ENCODE peak calls at places on chromosomes 2 and 18, in five cellular contexts. One of them, this sample, is unnamed.

GRCh38 chr2:238176565-238176964 is 17.8 kb downstream of the ERFE start:
- DNase-seq in GM23338: no peak
- DNase-seq in stimulated activated effector memory CD8-positive, alpha-beta T cell treated with anti-CD3 and anti-CD28 coated beads, Interleukin-12 subunit alpha, Interleukin-12 subunit beta, amount 100 ng/mL, for 72 hours: no peak
- DNase-seq in heart right ventricle: no peak
- DNase-seq in HCT116: no peak
- DNase-seq in this sample: no peak

GRCh38 chr2:61993422-61994024 is 88.0 kb downstream of the COMMD1 start:
- DNase-seq in GM23338: peak
- DNase-seq in stimulated activated effector memory CD8-positive, alpha-beta T cell treated with anti-CD3 and anti-CD28 coated beads, Interleukin-12 subunit alpha, Interleukin-12 subunit beta, amount 100 ng/mL, for 72 hours: no peak
- DNase-seq in heart right ventricle: peak
- DNase-seq in HCT116: peak
- DNase-seq in this sample: no peak

GRCh38 chr2:100212820-100213219 is 70.4 kb upstream of the AFF3 start:
- DNase-seq in GM23338: no peak
- DNase-seq in stimulated activated effector memory CD8-positive, alpha-beta T cell treated with anti-CD3 and anti-CD28 coated beads, Interleukin-12 subunit alpha, Interleukin-12 subunit beta, amount 100 ng/mL, for 72 hours: no peak
- DNase-seq in heart right ventricle: no peak
- DNase-seq in HCT116: no peak
- DNase-seq in this sample: no peak

GRCh38 chr2:38643021-38643671 is 22.8 kb upstream of the GALM start:
- DNase-seq in GM23338: no peak
- DNase-seq in stimulated activated effector memory CD8-positive, alpha-beta T cell treated with anti-CD3 and anti-CD28 coated beads, Interleukin-12 subunit alpha, Interleukin-12 subunit beta, amount 100 ng/mL, for 72 hours: peak
- DNase-seq in heart right ventricle: no peak
- DNase-seq in HCT116: no peak
- DNase-seq in this sample: no peak

GRCh38 chr18:14908541-14908940 is 160.6 kb downstream of the ANKRD30B start:
- DNase-seq in GM23338: no peak
- DNase-seq in stimulated activated effector memory CD8-positive, alpha-beta T cell treated with anti-CD3 and anti-CD28 coated beads, Interleukin-12 subunit alpha, Interleukin-12 subunit beta, amount 100 ng/mL, for 72 hours: no peak
- DNase-seq in heart right ventricle: no peak
- DNase-seq in HCT116: no peak
- DNase-seq in this sample: no peak

GRCh38 chr2:163155279-163155883 is 316.8 kb upstream of the KCNH7 start:
- DNase-seq in GM23338: peak
- DNase-seq in stimulated activated effector memory CD8-positive, alpha-beta T cell treated with anti-CD3 and anti-CD28 coated beads, Interleukin-12 subunit alpha, Interleukin-12 subunit beta, amount 100 ng/mL, for 72 hours: no peak
- DNase-seq in heart right ventricle: no peak
- DNase-seq in HCT116: peak
- DNase-seq in this sample: no peak

GRCh38 chr2:36380624-36381481 is 25.3 kb downstream of the CRIM1 start:
- DNase-seq in GM23338: peak
- DNase-seq in stimulated activated effector memory CD8-positive, alpha-beta T cell treated with anti-CD3 and anti-CD28 coated beads, Interleukin-12 subunit alpha, Interleukin-12 subunit beta, amount 100 ng/mL, for 72 hours: no peak
- DNase-seq in heart right ventricle: no peak
- DNase-seq in HCT116: no peak
- DNase-seq in this sample: no peak

GRCh38 chr2:120552800-120553471 is 182.7 kb upstream of the GLI2 start:
- DNase-seq in GM23338: peak
- DNase-seq in stimulated activated effector memory CD8-positive, alpha-beta T cell treated with anti-CD3 and anti-CD28 coated beads, Interleukin-12 subunit alpha, Interleukin-12 subunit beta, amount 100 ng/mL, for 72 hours: peak
- DNase-seq in heart right ventricle: peak
- DNase-seq in HCT116: peak
- DNase-seq in this sample: peak

GRCh38 chr2:39781697-39782096 is 2.6 kb upstream of the THUMPD2 start:
- DNase-seq in GM23338: no peak
- DNase-seq in stimulated activated effector memory CD8-positive, alpha-beta T cell treated with anti-CD3 and anti-CD28 coated beads, Interleukin-12 subunit alpha, Interleukin-12 subunit beta, amount 100 ng/mL, for 72 hours: no peak
- DNase-seq in heart right ventricle: no peak
- DNase-seq in HCT116: no peak
- DNase-seq in this sample: no peak

GRCh38 chr2:147628971-147629421 is 215.8 kb upstream of the ACVR2A start:
- DNase-seq in GM23338: no peak
- DNase-seq in stimulated activated effector memory CD8-positive, alpha-beta T cell treated with anti-CD3 and anti-CD28 coated beads, Interleukin-12 subunit alpha, Interleukin-12 subunit beta, amount 100 ng/mL, for 72 hours: no peak
- DNase-seq in heart right ventricle: no peak
- DNase-seq in HCT116: no peak
- DNase-seq in this sample: no peak

GRCh38 chr18:58846325-58846724 is 18.4 kb upstream of the ZNF532 start:
- DNase-seq in GM23338: no peak
- DNase-seq in stimulated activated effector memory CD8-positive, alpha-beta T cell treated with anti-CD3 and anti-CD28 coated beads, Interleukin-12 subunit alpha, Interleukin-12 subunit beta, amount 100 ng/mL, for 72 hours: no peak
- DNase-seq in heart right ventricle: no peak
- DNase-seq in HCT116: no peak
- DNase-seq in this sample: no peak

GRCh38 chr2:178871536-178871935 is 64.3 kb upstream of the TTN start:
- DNase-seq in GM23338: no peak
- DNase-seq in stimulated activated effector memory CD8-positive, alpha-beta T cell treated with anti-CD3 and anti-CD28 coated beads, Interleukin-12 subunit alpha, Interleukin-12 subunit beta, amount 100 ng/mL, for 72 hours: no peak
- DNase-seq in heart right ventricle: no peak
- DNase-seq in HCT116: no peak
- DNase-seq in this sample: no peak

GRCh38 chr2:171432969-171433762 is 624 bp downstream of the METTL8 start:
- DNase-seq in GM23338: peak
- DNase-seq in stimulated activated effector memory CD8-positive, alpha-beta T cell treated with anti-CD3 and anti-CD28 coated beads, Interleukin-12 subunit alpha, Interleukin-12 subunit beta, amount 100 ng/mL, for 72 hours: peak
- DNase-seq in heart right ventricle: no peak
- DNase-seq in HCT116: peak
- DNase-seq in this sample: no peak

GRCh38 chr18:49094979-49095632 is 144.3 kb upstream of the SMAD7 start:
- DNase-seq in GM23338: no peak
- DNase-seq in stimulated activated effector memory CD8-positive, alpha-beta T cell treated with anti-CD3 and anti-CD28 coated beads, Interleukin-12 subunit alpha, Interleukin-12 subunit beta, amount 100 ng/mL, for 72 hours: no peak
- DNase-seq in heart right ventricle: no peak
- DNase-seq in HCT116: no peak
- DNase-seq in this sample: no peak

GRCh38 chr2:168683996-168684395 is 118.4 kb upstream of the NOSTRIN start:
- DNase-seq in GM23338: no peak
- DNase-seq in stimulated activated effector memory CD8-positive, alpha-beta T cell treated with anti-CD3 and anti-CD28 coated beads, Interleukin-12 subunit alpha, Interleukin-12 subunit beta, amount 100 ng/mL, for 72 hours: no peak
- DNase-seq in heart right ventricle: no peak
- DNase-seq in HCT116: no peak
- DNase-seq in this sample: no peak

GRCh38 chr2:47561906-47562305 is 158.9 kb downstream of the MSH2 start:
- DNase-seq in GM23338: no peak
- DNase-seq in stimulated activated effector memory CD8-positive, alpha-beta T cell treated with anti-CD3 and anti-CD28 coated beads, Interleukin-12 subunit alpha, Interleukin-12 subunit beta, amount 100 ng/mL, for 72 hours: no peak
- DNase-seq in heart right ventricle: no peak
- DNase-seq in HCT116: no peak
- DNase-seq in this sample: no peak

GRCh38 chr2:28747714-28748113 is 3.9 kb upstream of the PPP1CB start:
- DNase-seq in GM23338: no peak
- DNase-seq in stimulated activated effector memory CD8-positive, alpha-beta T cell treated with anti-CD3 and anti-CD28 coated beads, Interleukin-12 subunit alpha, Interleukin-12 subunit beta, amount 100 ng/mL, for 72 hours: no peak
- DNase-seq in heart right ventricle: no peak
- DNase-seq in HCT116: no peak
- DNase-seq in this sample: no peak